ENCODE peak calls at places on chromosomes 1 and 21, in six cellular contexts. Q is IMR-90; H is hepatocyte; S is CD8-positive, alpha-beta T cell; X is Karpas-422; W is AG04450. F is an unnamed sample.

GRCh38 chr1:68213843-68214242 is 18.5 kb downstream of the WLS start:
- DNase-seq in Q (peak), H (peak), S (no peak), X (no peak), W (no peak), F (no peak)

GRCh38 chr1:11134352-11135266 is 34.9 kb upstream of the EXOSC10 start:
- DNase-seq in Q (peak), H (no peak), S (no peak), X (no peak), W (peak), F (peak)

GRCh38 chr1:178101654-178102053 is 7.8 kb downstream of the RASAL2 start:
- DNase-seq in Q (peak), H (peak), S (no peak), X (no peak), W (no peak), F (no peak)

GRCh38 chr1:61101461-61102440 is 19.4 kb downstream of the NFIA start:
- DNase-seq in Q (no peak), H (no peak), S (no peak), X (no peak), W (no peak), F (no peak)

GRCh38 chr1:10943991-10944730 is 68.3 kb upstream of the TARDBP start:
- DNase-seq in Q (no peak), H (peak), S (no peak), X (no peak), W (no peak), F (no peak)

GRCh38 chr1:2113620-2114135 is 63.5 kb downstream of the PRKCZ start:
- DNase-seq in Q (no peak), H (no peak), S (no peak), X (no peak), W (no peak), F (no peak)

GRCh38 chr1:219120625-219121544 is 52.8 kb upstream of the LYPLAL1 start:
- DNase-seq in Q (peak), H (peak), S (no peak), X (no peak), W (peak), F (no peak)

GRCh38 chr1:248853023-248853422 is 5.9 kb downstream of the ZNF692 start:
- DNase-seq in Q (peak), H (no peak), S (no peak), X (no peak), W (no peak), F (no peak)

GRCh38 chr1:80633947-80634710 is 1166.6 kb upstream of the ADGRL2 start:
- DNase-seq in Q (no peak), H (no peak), S (no peak), X (no peak), W (no peak), F (no peak)

GRCh38 chr1:228393268-228393699 is 13.4 kb downstream of the TRIM11 start:
- DNase-seq in Q (peak), H (no peak), S (no peak), X (no peak), W (peak), F (no peak)

GRCh38 chr1:83882906-83883305 is 116.0 kb downstream of the TTLL7 start:
- DNase-seq in Q (peak), H (peak), S (no peak), X (peak), W (no peak), F (no peak)

GRCh38 chr21:33125981-33126380 is 56.0 kb downstream of the OLIG1 start:
- DNase-seq in Q (no peak), H (no peak), S (no peak), X (no peak), W (no peak), F (no peak)

GRCh38 chr21:42118901-42119300 is 47.8 kb downstream of the UMODL1 start:
- DNase-seq in Q (peak), H (no peak), S (no peak), X (peak), W (no peak), F (no peak)

GRCh38 chr1:146051452-146051852 is 29.9 kb upstream of the HJV start:
- DNase-seq in Q (no peak), H (peak), S (no peak), X (no peak), W (no peak), F (no peak)

GRCh38 chr1:53579221-53580008 is 120.2 kb downstream of the DMRTB1 start:
- DNase-seq in Q (no peak), H (no peak), S (no peak), X (no peak), W (no peak), F (no peak)

DNA sequence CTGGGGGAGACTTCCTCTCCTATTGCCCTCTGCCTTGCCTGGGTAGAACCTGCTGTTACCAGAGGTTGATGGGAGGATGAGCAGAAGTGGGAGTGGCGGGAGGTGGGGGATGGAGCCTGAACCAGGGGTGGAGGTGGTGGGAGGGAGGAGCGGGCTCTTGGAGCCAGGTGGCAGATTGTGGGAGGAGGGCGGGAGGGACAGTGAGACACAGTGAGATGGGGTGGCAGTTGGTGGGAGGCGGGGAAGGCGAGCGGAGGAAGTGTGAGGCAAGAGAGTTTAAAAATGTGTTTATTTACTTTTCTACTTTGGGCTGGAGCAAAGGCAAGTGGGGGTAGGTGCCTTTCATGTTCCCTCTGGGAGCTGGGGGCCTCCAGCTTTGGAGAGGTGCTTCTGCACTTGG is 87.2 kb downstream of the KCNJ6 start:
- DNase-seq in Q (no peak), H (no peak), S (no peak), X (no peak), W (no peak), F (no peak)
- H3K27ac ChIP-seq in Q (no peak), H (peak), S (no peak), X (no peak), W (peak), F (no peak)

DNA sequence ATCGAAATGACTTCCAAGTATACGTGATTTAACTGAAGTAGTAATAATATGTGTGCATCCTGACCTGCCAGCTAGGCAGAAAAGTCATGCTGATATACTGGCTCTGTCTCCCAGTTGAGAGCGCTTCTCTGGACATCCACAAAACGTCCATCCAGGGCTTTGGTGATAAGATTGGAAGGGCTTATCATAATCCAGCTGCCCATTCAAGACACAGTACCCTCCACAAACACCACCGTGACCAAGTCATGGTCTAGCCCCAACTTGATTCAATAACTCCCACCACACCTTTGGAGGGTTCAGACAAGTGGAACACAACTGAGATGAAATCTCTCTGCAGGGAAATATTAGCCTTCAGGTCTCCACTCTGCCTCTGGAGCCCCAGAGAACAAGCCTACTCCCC is 76.2 kb downstream of the CD46 start:
- DNase-seq in Q (no peak), H (no peak), S (no peak), X (no peak), W (no peak), F (no peak)
- H3K27ac ChIP-seq in Q (no peak), H (peak), S (no peak), X (peak), W (no peak), F (peak)

GRCh38 chr1:180343931-180344406 is 113.9 kb downstream of the LHX4 start:
- DNase-seq in Q (peak), H (peak), S (no peak), X (peak), W (no peak), F (no peak)
- H3K27ac ChIP-seq in Q (no peak), H (no peak), S (no peak), X (peak), W (no peak), F (no peak)

GRCh38 chr1:162868972-162869371 is 8.0 kb upstream of the CCDC190 start:
- DNase-seq in Q (no peak), H (peak), S (no peak), X (no peak), W (no peak), F (no peak)
- H3K27ac ChIP-seq in Q (no peak), H (no peak), S (no peak), X (no peak), W (no peak), F (no peak)

DNA sequence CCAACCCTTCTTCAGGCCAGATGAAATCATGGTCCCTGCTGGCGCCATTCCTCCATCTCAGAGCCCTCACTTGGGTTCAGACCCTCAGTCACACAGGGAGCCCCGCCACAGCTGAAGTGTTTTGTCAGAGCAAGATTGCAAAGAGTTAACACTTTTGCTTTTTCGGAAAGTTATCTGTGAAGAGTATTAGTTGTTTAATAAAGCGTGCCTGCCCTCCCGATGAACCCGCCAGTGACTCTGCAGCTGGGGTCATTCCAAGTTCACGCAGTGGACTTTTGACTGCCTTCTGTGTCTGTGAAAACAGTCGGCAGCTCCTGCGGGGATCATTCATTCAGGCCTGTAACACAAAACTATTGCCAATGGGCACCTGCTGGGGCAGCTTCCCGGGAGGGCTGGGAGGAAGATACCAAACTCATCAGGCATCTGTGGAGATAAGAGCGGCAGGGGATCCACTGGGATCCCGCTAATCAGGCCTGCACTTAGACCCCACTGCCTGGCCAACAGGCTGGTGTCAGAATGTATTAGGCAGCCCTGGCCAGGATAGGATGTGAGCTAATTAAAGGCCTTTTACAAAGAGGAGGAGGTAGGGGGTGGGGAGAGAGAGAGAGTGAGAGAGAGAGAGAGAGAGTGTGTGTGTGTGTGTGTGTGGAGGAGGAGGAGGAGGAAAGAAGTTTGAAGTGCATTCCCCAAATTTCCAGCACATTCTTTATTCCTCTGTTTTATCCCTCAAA is 184.5 kb downstream of the DHRS3 start:
- DNase-seq in Q (peak), H (peak), S (no peak), X (no peak), W (no peak), F (no peak)
- H3K27ac ChIP-seq in Q (peak), H (peak), S (no peak), X (no peak), W (peak), F (peak)

GRCh38 chr1:15680131-15680530 is 4.0 kb upstream of the PLEKHM2 start:
- DNase-seq in Q (peak), H (no peak), S (no peak), X (no peak), W (peak), F (no peak)
- H3K27ac ChIP-seq in Q (peak), H (peak), S (no peak), X (no peak), W (peak), F (no peak)